ENCODE peak calls at places on chromosome 12, in four cellular contexts. One of them, this sample, is unnamed.

GRCh38 chr12:66695130-66695529 is 16.3 kb upstream of the GRIP1 start:
- DNase-seq in astrocyte: no peak
- DNase-seq in CD4-positive, alpha-beta memory T cell: no peak
- DNase-seq in lung: no peak
- DNase-seq in this sample: no peak

GRCh38 chr12:69985656-69986055 is 160.6 kb downstream of the MYRFL start:
- DNase-seq in astrocyte: no peak
- DNase-seq in CD4-positive, alpha-beta memory T cell: no peak
- DNase-seq in lung: no peak
- DNase-seq in this sample: peak; percentile 16

GRCh38 chr12:713281-713875 is 39.0 kb upstream of the WNK1 start:
- DNase-seq in astrocyte: no peak
- DNase-seq in CD4-positive, alpha-beta memory T cell: no peak
- DNase-seq in lung: no peak
- DNase-seq in this sample: no peak

GRCh38 chr12:122866950-122867607 is 28.8 kb downstream of the VPS37B start:
- DNase-seq in astrocyte: no peak
- DNase-seq in CD4-positive, alpha-beta memory T cell: no peak
- DNase-seq in lung: no peak
- DNase-seq in this sample: no peak

GRCh38 chr12:109563291-109564284 is 9.7 kb downstream of the MMAB start:
- DNase-seq in astrocyte: no peak
- DNase-seq in CD4-positive, alpha-beta memory T cell: no peak
- DNase-seq in lung: no peak
- DNase-seq in this sample: no peak

GRCh38 chr12:82426586-82426985 is 68.3 kb downstream of the METTL25 start:
- DNase-seq in astrocyte: no peak
- DNase-seq in CD4-positive, alpha-beta memory T cell: no peak
- DNase-seq in lung: no peak
- DNase-seq in this sample: no peak

GRCh38 chr12:59973515-59973914 is 377.7 kb downstream of the SLC16A7 start:
- DNase-seq in astrocyte: peak; percentile 89
- DNase-seq in CD4-positive, alpha-beta memory T cell: no peak
- DNase-seq in lung: no peak
- DNase-seq in this sample: no peak

GRCh38 chr12:41345071-41345470 is 157.0 kb downstream of the PDZRN4 start:
- DNase-seq in astrocyte: peak; percentile 43
- DNase-seq in CD4-positive, alpha-beta memory T cell: no peak
- DNase-seq in lung: no peak
- DNase-seq in this sample: no peak

GRCh38 chr12:13719986-13720385 is 261.4 kb downstream of the GRIN2B start:
- DNase-seq in astrocyte: no peak
- DNase-seq in CD4-positive, alpha-beta memory T cell: no peak
- DNase-seq in lung: no peak
- DNase-seq in this sample: no peak

GRCh38 chr12:46516238-46516932 is 143.8 kb upstream of the SLC38A2 start:
- DNase-seq in astrocyte: no peak
- DNase-seq in CD4-positive, alpha-beta memory T cell: no peak
- DNase-seq in lung: no peak
- DNase-seq in this sample: no peak

GRCh38 chr12:43113153-43113552 is 438.9 kb downstream of the ADAMTS20 start:
- DNase-seq in astrocyte: peak; percentile 68
- DNase-seq in CD4-positive, alpha-beta memory T cell: no peak
- DNase-seq in lung: no peak
- DNase-seq in this sample: no peak

GRCh38 chr12:52011602-52012214 is 5.0 kb downstream of the TAMALIN start:
- DNase-seq in astrocyte: no peak
- DNase-seq in CD4-positive, alpha-beta memory T cell: no peak
- DNase-seq in lung: no peak
- DNase-seq in this sample: no peak

GRCh38 chr12:47557401-47557800 is 148.4 kb downstream of the RPAP3 start:
- DNase-seq in astrocyte: no peak
- DNase-seq in CD4-positive, alpha-beta memory T cell: no peak
- DNase-seq in lung: no peak
- DNase-seq in this sample: no peak

GRCh38 chr12:32390572-32391219 is 8.7 kb upstream of the FGD4 start:
- DNase-seq in astrocyte: no peak
- DNase-seq in CD4-positive, alpha-beta memory T cell: no peak
- DNase-seq in lung: peak; percentile 62
- DNase-seq in this sample: peak; percentile 27

GRCh38 chr12:82097877-82098276 is 260.3 kb downstream of the CCDC59 start:
- DNase-seq in astrocyte: no peak
- DNase-seq in CD4-positive, alpha-beta memory T cell: no peak
- DNase-seq in lung: no peak
- DNase-seq in this sample: no peak

GRCh38 chr12:92216092-92216491 is 70.4 kb upstream of the BTG1 start:
- DNase-seq in astrocyte: no peak
- DNase-seq in CD4-positive, alpha-beta memory T cell: no peak
- DNase-seq in lung: no peak
- DNase-seq in this sample: no peak

GRCh38 chr12:56084958-56085543 is 5.1 kb downstream of the ERBB3 start:
- DNase-seq in astrocyte: no peak
- DNase-seq in CD4-positive, alpha-beta memory T cell: no peak
- DNase-seq in lung: no peak
- DNase-seq in this sample: peak; percentile 20

GRCh38 chr12:82176761-82177490 is 181.3 kb downstream of the CCDC59 start:
- DNase-seq in astrocyte: peak; percentile 61
- DNase-seq in CD4-positive, alpha-beta memory T cell: no peak
- DNase-seq in lung: no peak
- DNase-seq in this sample: no peak

GRCh38 chr12:16474801-16475200 is 127.4 kb downstream of the MGST1 start:
- DNase-seq in astrocyte: no peak
- DNase-seq in CD4-positive, alpha-beta memory T cell: no peak
- DNase-seq in lung: no peak
- DNase-seq in this sample: no peak

GRCh38 chr12:34402228-34402898 is 380.1 kb downstream of the ALG10 start:
- DNase-seq in astrocyte: no peak
- DNase-seq in CD4-positive, alpha-beta memory T cell: no peak
- DNase-seq in lung: peak; percentile 24
- DNase-seq in this sample: no peak
- H3K9me3 ChIP-seq in astrocyte: peaks cover 49% of the 10 kb centered on the region
- H3K9me3 ChIP-seq in CD4-positive, alpha-beta memory T cell: no peaks in the 10 kb centered on the region
- H3K9me3 ChIP-seq in lung: no peaks in the 10 kb centered on the region
- H3K9me3 ChIP-seq in this sample: no peaks in the 10 kb centered on the region

GRCh38 chr12:6854036-6854435 is 2.1 kb downstream of the USP5 start:
- DNase-seq in astrocyte: no peak
- DNase-seq in CD4-positive, alpha-beta memory T cell: no peak
- DNase-seq in lung: no peak
- DNase-seq in this sample: no peak

GRCh38 chr12:6851921-6852650 is at the start of gene USP5:
- DNase-seq in astrocyte: peak; percentile 99
- DNase-seq in CD4-positive, alpha-beta memory T cell: peak; percentile 100
- DNase-seq in lung: peak; percentile 99
- DNase-seq in this sample: peak; percentile 99

GRCh38 chr12:6852651-6853354 is 853 bp downstream of the USP5 start:
- DNase-seq in astrocyte: peak; percentile 75
- DNase-seq in CD4-positive, alpha-beta memory T cell: peak; percentile 64
- DNase-seq in lung: no peak
- DNase-seq in this sample: peak; percentile 78

GRCh38 chr12:6853626-6854025 is 1.7 kb downstream of the USP5 start:
- DNase-seq in astrocyte: no peak
- DNase-seq in CD4-positive, alpha-beta memory T cell: no peak
- DNase-seq in lung: no peak
- DNase-seq in this sample: no peak

DNA sequence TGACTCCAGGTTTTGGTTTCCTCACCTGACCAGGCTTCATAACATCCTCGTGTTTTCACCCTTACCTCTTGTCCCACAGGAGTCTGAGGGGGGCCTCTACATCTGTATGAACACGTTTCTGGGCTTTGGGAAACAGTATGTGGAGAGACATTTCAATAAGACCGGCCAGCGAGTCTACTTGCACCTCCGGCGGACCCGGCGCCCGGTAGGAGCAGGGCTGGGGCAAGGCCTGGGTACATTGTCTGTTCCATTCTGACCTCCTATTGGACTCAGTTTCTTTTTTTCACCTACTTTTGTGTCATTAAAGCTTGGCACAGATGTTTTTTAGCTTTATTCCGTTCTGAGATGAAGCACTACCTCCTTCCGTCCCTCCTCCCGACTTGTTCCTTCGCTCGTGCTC is 3.4 kb downstream of the USP5 start:
- DNase-seq in astrocyte: no peak
- DNase-seq in CD4-positive, alpha-beta memory T cell: no peak
- DNase-seq in lung: no peak
- DNase-seq in this sample: no peak
- H3K36me3 ChIP-seq in astrocyte: peaks cover 31% of the 10 kb centered on the region
- H3K36me3 ChIP-seq in CD4-positive, alpha-beta memory T cell: peaks cover 53% of the 10 kb centered on the region
- H3K36me3 ChIP-seq in lung: peaks cover 29% of the 10 kb centered on the region
- H3K36me3 ChIP-seq in this sample: peaks cover 65% of the 10 kb centered on the region

GRCh38 chr12:111035578-111036301 is 115.4 kb upstream of the MYL2 start:
- DNase-seq in astrocyte: no peak
- DNase-seq in CD4-positive, alpha-beta memory T cell: no peak
- DNase-seq in lung: no peak
- DNase-seq in this sample: no peak

GRCh38 chr12:111031956-111032919 is 111.9 kb upstream of the MYL2 start:
- DNase-seq in astrocyte: no peak
- DNase-seq in CD4-positive, alpha-beta memory T cell: no peak
- DNase-seq in lung: no peak
- DNase-seq in this sample: no peak

GRCh38 chr12:111034148-111034910 is 114.0 kb upstream of the MYL2 start:
- DNase-seq in astrocyte: no peak
- DNase-seq in CD4-positive, alpha-beta memory T cell: no peak
- DNase-seq in lung: no peak
- DNase-seq in this sample: peak; percentile 12

GRCh38 chr12:111034911-111035577 is 114.7 kb upstream of the MYL2 start:
- DNase-seq in astrocyte: no peak
- DNase-seq in CD4-positive, alpha-beta memory T cell: no peak
- DNase-seq in lung: no peak
- DNase-seq in this sample: no peak

DNA sequence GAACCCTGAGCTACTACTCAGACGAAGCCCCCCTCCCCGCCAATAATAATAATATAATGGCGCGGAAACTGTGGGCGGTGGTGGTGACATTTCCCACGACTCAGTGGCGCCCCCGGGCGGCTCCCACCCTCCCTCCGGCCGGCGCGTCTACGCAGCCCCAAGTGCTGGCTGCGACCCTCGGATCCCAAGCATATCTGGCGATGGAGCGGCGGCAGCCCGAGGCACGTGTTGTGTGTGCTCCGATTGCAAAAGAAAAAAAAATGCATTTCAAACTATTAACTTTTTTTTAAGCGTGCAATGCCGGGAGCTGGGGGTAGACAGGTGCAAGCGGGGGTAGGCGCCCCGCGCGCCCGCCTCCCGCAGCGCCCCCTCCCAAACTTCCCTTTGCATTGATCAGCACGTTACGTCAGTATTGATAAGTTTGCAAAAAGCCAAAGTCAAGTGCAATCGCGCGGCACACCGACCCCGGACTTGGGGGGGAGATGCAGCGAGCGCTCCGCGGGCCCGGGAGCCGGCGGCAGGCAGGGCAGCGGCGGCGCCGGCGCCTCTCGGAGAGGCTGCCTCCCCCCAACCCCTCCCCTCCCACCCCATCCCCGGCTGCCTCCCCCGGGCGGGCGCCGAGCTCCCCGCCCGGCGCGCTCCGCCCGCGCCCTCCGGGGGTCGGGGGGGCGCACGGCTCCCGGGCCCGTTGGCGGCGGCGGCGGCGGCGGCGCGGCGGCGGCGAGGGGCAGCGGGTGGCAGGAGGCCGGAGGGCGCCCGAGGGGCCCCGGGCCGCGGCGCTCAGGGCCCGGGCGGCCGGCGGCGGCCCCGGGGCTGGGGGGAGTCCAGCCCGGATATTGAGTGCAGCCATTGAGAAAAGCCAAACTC is 113.1 kb upstream of the MYL2 start:
- DNase-seq in astrocyte: no peak
- DNase-seq in CD4-positive, alpha-beta memory T cell: no peak
- DNase-seq in lung: no peak
- DNase-seq in this sample: no peak
- H3K27me3 ChIP-seq in astrocyte: peaks cover 78% of the 10 kb centered on the region
- H3K27me3 ChIP-seq in CD4-positive, alpha-beta memory T cell: peaks cover 33% of the 10 kb centered on the region
- H3K27me3 ChIP-seq in lung: peaks cover 34% of the 10 kb centered on the region
- H3K27me3 ChIP-seq in this sample: peaks cover 77% of the 10 kb centered on the region

GRCh38 chr12:38163442-38163801 is 153.2 kb upstream of the ALG10B start:
- DNase-seq in astrocyte: no peak
- DNase-seq in CD4-positive, alpha-beta memory T cell: no peak
- DNase-seq in lung: no peak
- DNase-seq in this sample: no peak
- H3K9me3 ChIP-seq in astrocyte: peaks cover 4% of the 10 kb centered on the region
- H3K9me3 ChIP-seq in CD4-positive, alpha-beta memory T cell: no peaks in the 10 kb centered on the region
- H3K9me3 ChIP-seq in lung: no peaks in the 10 kb centered on the region
- H3K9me3 ChIP-seq in this sample: no peaks in the 10 kb centered on the region

GRCh38 chr12:120563495-120563894 is 17.7 kb downstream of the POP5 start:
- DNase-seq in astrocyte: no peak
- DNase-seq in CD4-positive, alpha-beta memory T cell: no peak
- DNase-seq in lung: no peak
- DNase-seq in this sample: no peak
- H3K36me3 ChIP-seq in astrocyte: peaks cover 59% of the 10 kb centered on the region
- H3K36me3 ChIP-seq in CD4-positive, alpha-beta memory T cell: peaks cover 72% of the 10 kb centered on the region
- H3K36me3 ChIP-seq in lung: peaks cover 52% of the 10 kb centered on the region
- H3K36me3 ChIP-seq in this sample: peaks cover 71% of the 10 kb centered on the region

GRCh38 chr12:132423251-132424117 is 66.5 kb upstream of the FBRSL1 start:
- DNase-seq in astrocyte: no peak
- DNase-seq in CD4-positive, alpha-beta memory T cell: no peak
- DNase-seq in lung: no peak
- DNase-seq in this sample: peak; percentile 55

GRCh38 chr12:132419612-132420237 is 70.2 kb upstream of the FBRSL1 start:
- DNase-seq in astrocyte: no peak
- DNase-seq in CD4-positive, alpha-beta memory T cell: no peak
- DNase-seq in lung: no peak
- DNase-seq in this sample: peak; percentile 42

GRCh38 chr12:132424118-132424438 is 65.9 kb upstream of the FBRSL1 start:
- DNase-seq in astrocyte: no peak
- DNase-seq in CD4-positive, alpha-beta memory T cell: no peak
- DNase-seq in lung: no peak
- DNase-seq in this sample: no peak

GRCh38 chr12:132424811-132425210 is 65.1 kb upstream of the FBRSL1 start:
- DNase-seq in astrocyte: no peak
- DNase-seq in CD4-positive, alpha-beta memory T cell: no peak
- DNase-seq in lung: no peak
- DNase-seq in this sample: no peak

GRCh38 chr12:132422057-132423043 is 67.6 kb upstream of the FBRSL1 start:
- DNase-seq in astrocyte: no peak
- DNase-seq in CD4-positive, alpha-beta memory T cell: no peak
- DNase-seq in lung: no peak
- DNase-seq in this sample: no peak
- H3K27me3 ChIP-seq in astrocyte: peaks cover 43% of the 10 kb centered on the region
- H3K27me3 ChIP-seq in CD4-positive, alpha-beta memory T cell: no peaks in the 10 kb centered on the region
- H3K27me3 ChIP-seq in lung: peaks cover 6% of the 10 kb centered on the region
- H3K27me3 ChIP-seq in this sample: peaks cover 59% of the 10 kb centered on the region